ENCODE peak calls at places on chromosomes 13 and 19, in seven cellular contexts. O is GM23248, S is fibroblast of lung, W is aorta, N is pancreas, U is lung, D is psoas muscle. G is an unnamed sample.

GRCh38 chr13:63024458-63024857 is 1608.8 kb upstream of the PCDH20 start:
- DNase-seq in O (no peak), S (peak), W (no peak), N (no peak), U (no peak), D (no peak), G (no peak)

GRCh38 chr13:23688336-23688735 is 118.1 kb downstream of the TNFRSF19 start:
- DNase-seq in O (no peak), S (no peak), W (no peak), N (no peak), U (no peak), D (no peak), G (no peak)

GRCh38 chr13:110965038-110965754 is 50.3 kb upstream of the ANKRD10 start:
- DNase-seq in O (peak), S (peak), W (no peak), N (peak), U (no peak), D (no peak), G (no peak)

GRCh38 chr13:108322206-108322824 is 52.8 kb downstream of the TNFSF13B start:
- DNase-seq in O (peak), S (peak), W (no peak), N (no peak), U (no peak), D (no peak), G (no peak)

GRCh38 chr19:33375156-33375744 is 1.7 kb downstream of the CEBPG start:
- DNase-seq in O (no peak), S (no peak), W (no peak), N (peak), U (no peak), D (no peak), G (no peak)

GRCh38 chr13:25977671-25978070 is 74.1 kb downstream of the SHISA2 start:
- DNase-seq in O (no peak), S (no peak), W (no peak), N (no peak), U (no peak), D (no peak), G (no peak)

GRCh38 chr13:49058761-49059160 is 83.0 kb downstream of the FNDC3A start:
- DNase-seq in O (no peak), S (no peak), W (no peak), N (no peak), U (no peak), D (no peak), G (no peak)

GRCh38 chr19:33795370-33796163 is 1.1 kb upstream of the KCTD15 start:
- DNase-seq in O (peak), S (peak), W (peak), N (peak), U (peak), D (peak), G (peak)

GRCh38 chr13:23947893-23948292 is 50.6 kb upstream of the C1QTNF9B start:
- DNase-seq in O (no peak), S (no peak), W (no peak), N (no peak), U (no peak), D (no peak), G (no peak)

GRCh38 chr19:29590278-29590677 is 15.8 kb upstream of the POP4 start:
- DNase-seq in O (no peak), S (no peak), W (no peak), N (no peak), U (no peak), D (no peak), G (no peak)

GRCh38 chr19:19866599-19867248 is 1.0 kb downstream of the ZNF253 start:
- DNase-seq in O (peak), S (peak), W (no peak), N (no peak), U (peak), D (peak), G (peak)

GRCh38 chr19:13149628-13150186 is 468 bp downstream of the STX10 start:
- DNase-seq in O (peak), S (peak), W (peak), N (peak), U (peak), D (peak), G (no peak)

GRCh38 chr13:110838867-110839538 is 75.9 kb downstream of the ANKRD10 start:
- DNase-seq in O (no peak), S (no peak), W (no peak), N (no peak), U (no peak), D (no peak), G (no peak)

GRCh38 chr19:49761625-49762311 is 1.3 kb downstream of the TSKS start:
- DNase-seq in O (peak), S (peak), W (no peak), N (no peak), U (no peak), D (no peak), G (no peak)

GRCh38 chr19:8357007-8357521 is 6.9 kb upstream of the ANGPTL4 start:
- DNase-seq in O (no peak), S (no peak), W (no peak), N (no peak), U (no peak), D (peak), G (no peak)

GRCh38 chr13:93045836-93046235 is 180.8 kb upstream of the GPC6 start:
- DNase-seq in O (peak), S (no peak), W (no peak), N (no peak), U (no peak), D (no peak), G (no peak)

GRCh38 chr19:8259142-8259921 is 48.8 kb downstream of the CD320 start:
- DNase-seq in O (no peak), S (no peak), W (no peak), N (no peak), U (no peak), D (peak), G (no peak)

GRCh38 chr19:52464798-52465470 is 11.6 kb downstream of the ZNF578 start:
- DNase-seq in O (peak), S (no peak), W (no peak), N (no peak), U (no peak), D (no peak), G (no peak)

GRCh38 chr13:85738696-85739320 is 60.4 kb downstream of the SLITRK6 start:
- DNase-seq in O (no peak), S (no peak), W (no peak), N (no peak), U (no peak), D (no peak), G (no peak)

GRCh38 chr13:55567721-55568625 is 1572.7 kb upstream of the PRR20A start:
- DNase-seq in O (no peak), S (no peak), W (no peak), N (no peak), U (no peak), D (no peak), G (no peak)

GRCh38 chr13:112619730-112620639 is 32.0 kb upstream of the TUBGCP3 start:
- DNase-seq in O (no peak), S (peak), W (no peak), N (no peak), U (peak), D (no peak), G (no peak)

GRCh38 chr19:52221831-52222375 is 32.1 kb downstream of the PPP2R1A start:
- DNase-seq in O (peak), S (no peak), W (no peak), N (no peak), U (no peak), D (no peak), G (no peak)

GRCh38 chr19:7874080-7874856 is at the start of gene PRR36:
- DNase-seq in O (no peak), S (no peak), W (no peak), N (peak), U (peak), D (no peak), G (no peak)

GRCh38 chr19:4867534-4868285 is at the start of gene PLIN3:
- DNase-seq in O (peak), S (peak), W (peak), N (peak), U (peak), D (peak), G (peak)

GRCh38 chr13:82747948-82748347 is 1134.3 kb downstream of the SLITRK1 start:
- DNase-seq in O (peak), S (peak), W (no peak), N (no peak), U (no peak), D (no peak), G (no peak)

GRCh38 chr13:101289764-101290163 is 126.5 kb downstream of the NALCN start:
- DNase-seq in O (peak), S (peak), W (no peak), N (peak), U (no peak), D (no peak), G (no peak)

GRCh38 chr19:2476451-2477140 is 669 bp downstream of the GADD45B start:
- DNase-seq in O (peak), S (no peak), W (peak), N (peak), U (peak), D (peak), G (no peak)

GRCh38 chr13:74306496-74306895 is 172.3 kb upstream of the KLF12 start:
- DNase-seq in O (peak), S (peak), W (no peak), N (no peak), U (no peak), D (no peak), G (no peak)

GRCh38 chr19:18854982-18855381 is 23.2 kb downstream of the UPF1 start:
- DNase-seq in O (no peak), S (no peak), W (no peak), N (no peak), U (no peak), D (no peak), G (no peak)

GRCh38 chr19:12163841-12164240 is 945 bp downstream of the ZNF136 start:
- DNase-seq in O (peak), S (no peak), W (no peak), N (no peak), U (no peak), D (no peak), G (no peak)

GRCh38 chr13:40161931-40162330 is 504.5 kb downstream of the FOXO1 start:
- DNase-seq in O (no peak), S (no peak), W (no peak), N (no peak), U (no peak), D (no peak), G (no peak)

GRCh38 chr13:104461049-104461448 is 1394.8 kb upstream of the SLC10A2 start:
- DNase-seq in O (no peak), S (no peak), W (no peak), N (no peak), U (no peak), D (no peak), G (no peak)

GRCh38 chr19:7544626-7545025 is 9.1 kb downstream of the PNPLA6 start:
- DNase-seq in O (no peak), S (no peak), W (peak), N (no peak), U (peak), D (no peak), G (no peak)

GRCh38 chr13:77112961-77113360 is 86.0 kb upstream of the FBXL3 start:
- DNase-seq in O (no peak), S (no peak), W (no peak), N (no peak), U (no peak), D (no peak), G (no peak)

GRCh38 chr13:30165791-30166190 is 141.6 kb downstream of the KATNAL1 start:
- DNase-seq in O (peak), S (no peak), W (no peak), N (no peak), U (no peak), D (peak), G (no peak)

GRCh38 chr19:12646551-12646950 is 20.0 kb downstream of the MAN2B1 start:
- DNase-seq in O (no peak), S (no peak), W (no peak), N (no peak), U (no peak), D (no peak), G (no peak)

GRCh38 chr13:110641055-110642015 is 26.0 kb downstream of the NAXD start:
- DNase-seq in O (peak), S (peak), W (no peak), N (no peak), U (no peak), D (no peak), G (no peak)

GRCh38 chr13:39676315-39676876 is 20.9 kb downstream of the COG6 start:
- DNase-seq in O (peak), S (peak), W (no peak), N (no peak), U (no peak), D (no peak), G (no peak)

DNA sequence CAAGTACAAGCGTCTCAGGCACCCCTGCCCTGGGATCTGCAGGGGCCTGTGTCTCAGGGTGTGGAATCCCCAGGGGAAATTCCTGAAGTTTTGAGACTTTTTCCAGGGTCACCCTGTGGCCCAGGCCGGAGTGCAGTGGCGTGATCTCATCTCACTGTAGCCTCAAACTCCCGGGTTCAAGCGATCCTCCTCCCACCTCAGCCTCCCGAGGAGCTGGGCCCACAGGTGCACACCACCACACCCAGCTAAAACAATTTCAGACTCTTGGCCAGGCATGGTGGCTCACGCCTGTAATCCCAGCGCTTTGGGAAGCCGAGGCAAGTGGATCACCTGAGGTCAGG is 4.1 kb downstream of the CAPN12 start:
- DNase-seq in O (no peak), S (no peak), W (peak), N (no peak), U (no peak), D (no peak), G (no peak)
- H3K27ac ChIP-seq in O (no peak), S (no peak), W (no peak), N (no peak), U (no peak), D (no peak), G (no peak)

GRCh38 chr19:41297628-41298326 is 12.2 kb upstream of the CCDC97 start:
- DNase-seq in O (peak), S (no peak), W (no peak), N (no peak), U (no peak), D (no peak), G (no peak)

GRCh38 chr19:41298327-41298964 is 11.5 kb upstream of the CCDC97 start:
- DNase-seq in O (peak), S (peak), W (peak), N (no peak), U (peak), D (peak), G (no peak)

GRCh38 chr19:41296323-41296935 is 13.5 kb upstream of the CCDC97 start:
- DNase-seq in O (no peak), S (no peak), W (no peak), N (no peak), U (no peak), D (no peak), G (no peak)

GRCh38 chr19:41299755-41300089 is 10.2 kb upstream of the CCDC97 start:
- DNase-seq in O (peak), S (peak), W (peak), N (no peak), U (peak), D (peak), G (no peak)

GRCh38 chr19:41299046-41299754 is 10.8 kb upstream of the CCDC97 start:
- DNase-seq in O (peak), S (peak), W (peak), N (no peak), U (no peak), D (no peak), G (no peak)
- H3K27ac ChIP-seq in O (peak), S (peak), W (no peak), N (peak), U (peak), D (peak), G (peak)

DNA sequence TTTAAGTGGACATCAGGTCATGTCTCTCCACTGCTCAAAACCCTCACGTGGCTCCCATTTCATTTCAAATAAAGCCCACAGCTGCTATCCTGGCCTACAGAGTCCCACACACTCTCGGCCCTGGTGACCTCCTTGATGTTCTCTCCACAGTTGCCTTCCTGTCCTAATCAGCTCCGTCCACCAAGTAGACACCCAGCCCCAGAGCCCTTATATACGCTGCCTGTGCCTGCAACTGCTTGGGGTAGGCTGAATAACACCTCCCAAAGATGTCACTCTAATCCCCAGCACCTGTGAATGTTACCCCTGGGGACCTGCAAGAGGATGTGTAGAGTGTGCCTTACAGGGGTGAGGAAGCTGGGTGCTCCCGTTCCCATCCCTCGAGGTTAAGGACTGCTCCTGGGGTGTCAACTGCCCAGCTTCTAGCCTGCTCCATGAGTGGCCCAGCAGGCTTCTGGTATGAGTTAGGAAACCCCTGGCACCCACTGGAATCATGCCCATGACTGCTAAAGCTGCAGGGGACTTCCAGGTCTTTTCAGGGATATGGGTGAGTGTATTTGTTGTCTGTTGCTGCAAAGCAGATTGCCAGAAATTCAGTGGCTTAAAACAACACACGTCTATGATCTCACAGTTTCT is 6.0 kb downstream of the FAM187B start:
- DNase-seq in O (no peak), S (no peak), W (no peak), N (no peak), U (no peak), D (no peak), G (no peak)
- H3K27ac ChIP-seq in O (no peak), S (no peak), W (no peak), N (no peak), U (no peak), D (no peak), G (no peak)

GRCh38 chr19:38840583-38840968 is 9.0 kb upstream of the ECH1 start:
- DNase-seq in O (no peak), S (no peak), W (no peak), N (no peak), U (no peak), D (peak), G (no peak)
- H3K27ac ChIP-seq in O (no peak), S (no peak), W (no peak), N (peak), U (no peak), D (peak), G (no peak)

DNA sequence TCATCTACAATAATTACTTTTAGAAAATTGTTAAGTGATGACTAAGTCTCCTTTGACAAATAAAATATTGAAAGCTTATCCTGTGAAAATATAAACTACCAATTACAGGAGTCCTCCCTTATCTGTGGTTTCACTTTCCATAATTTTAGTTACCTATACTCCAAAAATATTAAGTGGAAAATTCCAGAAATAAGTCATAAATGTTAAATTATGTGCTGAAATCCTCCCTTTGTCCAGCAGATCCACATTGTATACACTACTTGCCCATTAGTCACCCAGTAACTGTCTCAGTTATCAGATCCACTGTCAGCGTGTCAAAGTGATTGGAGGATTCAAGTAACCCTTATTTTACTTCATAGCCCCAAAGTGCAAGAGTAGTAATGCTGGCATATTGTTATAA is 98.1 kb downstream of the SERP2 start:
- DNase-seq in O (peak), S (peak), W (no peak), N (no peak), U (no peak), D (no peak), G (no peak)
- H3K27ac ChIP-seq in O (no peak), S (no peak), W (no peak), N (no peak), U (no peak), D (no peak), G (no peak)

GRCh38 chr19:1183543-1184172 is 9.6 kb upstream of the SBNO2 start:
- DNase-seq in O (no peak), S (no peak), W (no peak), N (no peak), U (no peak), D (peak), G (no peak)
- H3K27ac ChIP-seq in O (no peak), S (no peak), W (no peak), N (peak), U (peak), D (no peak), G (no peak)

DNA sequence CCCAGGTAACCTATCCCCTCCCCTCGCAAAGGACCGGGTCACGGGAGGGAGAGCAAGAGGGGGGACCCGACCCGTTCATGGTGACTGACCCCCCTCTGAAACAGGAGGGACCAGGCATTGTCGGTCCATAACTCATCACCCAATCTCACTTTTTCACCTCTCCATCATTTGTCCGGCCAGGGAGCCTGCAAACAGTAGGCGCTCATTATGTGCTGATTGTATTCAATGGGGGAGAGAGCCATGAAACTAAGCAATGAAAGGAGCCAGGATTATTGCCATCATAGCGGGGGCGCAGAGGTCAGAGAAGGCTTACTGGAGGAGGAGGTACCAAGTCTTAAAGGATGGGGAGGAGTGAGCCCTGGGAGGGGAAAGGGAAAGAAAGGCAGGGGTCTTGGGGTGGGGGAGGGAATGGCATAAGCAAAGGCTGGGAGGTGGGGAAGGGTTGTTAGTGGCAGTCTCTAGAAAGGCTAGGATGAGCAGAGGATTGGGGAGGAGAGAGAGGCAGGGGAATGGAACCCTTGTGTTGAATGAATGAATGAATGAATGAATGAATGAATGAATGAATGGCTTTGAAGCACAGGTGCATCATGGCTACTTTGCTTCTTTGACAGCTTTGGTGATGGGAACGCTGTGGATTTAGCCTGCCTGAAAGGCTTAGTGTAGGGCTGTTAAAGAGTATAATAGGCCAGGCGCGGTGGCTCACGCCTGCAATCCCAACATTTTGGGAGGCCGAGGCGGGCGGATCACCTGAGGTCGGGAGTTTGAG is 1.4 kb downstream of the SHFL start:
- DNase-seq in O (no peak), S (no peak), W (no peak), N (no peak), U (no peak), D (peak), G (no peak)
- H3K27ac ChIP-seq in O (no peak), S (no peak), W (no peak), N (peak), U (peak), D (no peak), G (no peak)